ENCODE peak calls at places on chromosomes 11 and 22, in five cellular contexts. One of them, this sample, is unnamed.

GRCh38 chr11:34238533-34238932 is 119.3 kb downstream of the ABTB2 start:
- DNase-seq in germinal center: no peak
- DNase-seq in T-helper 17 cell: no peak
- DNase-seq in NCI-H1092: no peak
- DNase-seq in frontal cortex: no peak
- DNase-seq in this sample: no peak

GRCh38 chr22:29071261-29072045 is 1.4 kb upstream of the KREMEN1 start:
- DNase-seq in germinal center: peak
- DNase-seq in frontal cortex: no peak
- DNase-seq in T-helper 17 cell: peak
- DNase-seq in NCI-H1092: no peak
- DNase-seq in this sample: no peak

GRCh38 chr22:40196628-40197027 is 18.9 kb downstream of the TNRC6B start:
- DNase-seq in T-helper 17 cell: no peak
- DNase-seq in NCI-H1092: no peak
- DNase-seq in germinal center: no peak
- DNase-seq in frontal cortex: no peak
- DNase-seq in this sample: no peak

GRCh38 chr22:32717337-32718240 is 83.9 kb upstream of the TIMP3 start:
- DNase-seq in NCI-H1092: no peak
- DNase-seq in T-helper 17 cell: no peak
- DNase-seq in frontal cortex: no peak
- DNase-seq in germinal center: no peak
- DNase-seq in this sample: no peak

GRCh38 chr22:38312261-38312800 is 4.9 kb downstream of the CSNK1E start:
- DNase-seq in germinal center: no peak
- DNase-seq in frontal cortex: no peak
- DNase-seq in T-helper 17 cell: no peak
- DNase-seq in NCI-H1092: no peak
- DNase-seq in this sample: no peak

GRCh38 chr11:106471273-106471672 is 393.8 kb downstream of the AASDHPPT start:
- DNase-seq in T-helper 17 cell: no peak
- DNase-seq in frontal cortex: no peak
- DNase-seq in germinal center: no peak
- DNase-seq in NCI-H1092: no peak
- DNase-seq in this sample: no peak

GRCh38 chr11:119520966-119521365 is 98.0 kb upstream of the THY1 start:
- DNase-seq in NCI-H1092: no peak
- DNase-seq in T-helper 17 cell: no peak
- DNase-seq in germinal center: no peak
- DNase-seq in frontal cortex: no peak
- DNase-seq in this sample: no peak

GRCh38 chr11:20027546-20028014 is 132.7 kb downstream of the DBX1 start:
- DNase-seq in frontal cortex: no peak
- DNase-seq in germinal center: no peak
- DNase-seq in NCI-H1092: no peak
- DNase-seq in T-helper 17 cell: no peak
- DNase-seq in this sample: no peak

GRCh38 chr11:63875506-63875905 is 36.6 kb downstream of the MARK2 start:
- DNase-seq in T-helper 17 cell: no peak
- DNase-seq in NCI-H1092: no peak
- DNase-seq in frontal cortex: no peak
- DNase-seq in germinal center: no peak
- DNase-seq in this sample: no peak

GRCh38 chr11:121351089-121351488 is 58.5 kb downstream of the SC5D start:
- DNase-seq in frontal cortex: no peak
- DNase-seq in NCI-H1092: no peak
- DNase-seq in germinal center: no peak
- DNase-seq in T-helper 17 cell: no peak
- DNase-seq in this sample: no peak

GRCh38 chr11:2419638-2420501 is 19.3 kb downstream of the TSSC4 start:
- DNase-seq in frontal cortex: peak
- DNase-seq in NCI-H1092: peak
- DNase-seq in T-helper 17 cell: peak
- DNase-seq in germinal center: peak
- DNase-seq in this sample: peak

GRCh38 chr11:64868904-64869570 is 9.4 kb downstream of the EHD1 start:
- DNase-seq in germinal center: peak
- DNase-seq in NCI-H1092: no peak
- DNase-seq in frontal cortex: peak
- DNase-seq in T-helper 17 cell: no peak
- DNase-seq in this sample: no peak

GRCh38 chr11:64306563-64306875 is 1.2 kb downstream of the ESRRA start:
- DNase-seq in germinal center: no peak
- DNase-seq in frontal cortex: no peak
- DNase-seq in T-helper 17 cell: no peak
- DNase-seq in NCI-H1092: no peak
- DNase-seq in this sample: no peak

GRCh38 chr11:42595856-42596255 is 715.9 kb upstream of the API5 start:
- DNase-seq in germinal center: no peak
- DNase-seq in frontal cortex: no peak
- DNase-seq in NCI-H1092: no peak
- DNase-seq in T-helper 17 cell: no peak
- DNase-seq in this sample: no peak

This sample was measured in NCI-H2029 treated with DMSO at 0.1 percent for 48 hours.